ENCODE peak calls at places on chromosomes 2 and 18, in ten cellular contexts. R is M059J; I is GM04504; P is RWPE1; S is Daoy; V is iPS-NIHi11; U is stimulated activated CD4-positive, alpha-beta T cell treated with anti-CD3 and anti-CD28 coated beads, Interleukin-4, amount 100 ng/mL, for 24 hours; J is astrocyte of the hippocampus; H is SJSA1; N is ureter. O is an unnamed sample.

GRCh38 chr2:188902906-188903305 is 71.3 kb upstream of the COL3A1 start:
- DNase-seq in R (peak), I (no peak), P (peak), S (no peak), V (no peak), U (no peak), J (peak), H (peak), N (no peak), O (peak)

GRCh38 chr2:37164757-37165156 is 8.0 kb upstream of the EIF2AK2 start:
- DNase-seq in R (no peak), I (no peak), P (no peak), S (no peak), V (no peak), U (no peak), J (no peak), H (no peak), N (no peak), O (no peak)

GRCh38 chr2:223052710-223053261 is 796 bp downstream of the KCNE4 start:
- DNase-seq in R (no peak), I (no peak), P (no peak), S (peak), V (no peak), U (no peak), J (no peak), H (peak), N (no peak), O (no peak)

GRCh38 chr18:5625076-5625475 is 81.3 kb upstream of the EPB41L3 start:
- DNase-seq in R (no peak), I (no peak), P (no peak), S (no peak), V (peak), U (no peak), J (no peak), H (no peak), N (no peak), O (no peak)

GRCh38 chr2:172877826-172878225 is 142.2 kb downstream of the RAPGEF4 start:
- DNase-seq in R (peak), I (no peak), P (no peak), S (no peak), V (no peak), U (no peak), J (peak), H (no peak), N (no peak), O (peak)

GRCh38 chr2:239322414-239323086 is 78.3 kb downstream of the HDAC4 start:
- DNase-seq in R (peak), I (no peak), P (peak), S (peak), V (no peak), U (no peak), J (peak), H (peak), N (peak), O (no peak)

GRCh38 chr18:9612989-9613388 is 1.4 kb downstream of the PPP4R1 start:
- DNase-seq in R (peak), I (no peak), P (no peak), S (no peak), V (no peak), U (no peak), J (no peak), H (no peak), N (no peak), O (no peak)

GRCh38 chr2:37786854-37787253 is 115.4 kb upstream of the CDC42EP3 start:
- DNase-seq in R (no peak), I (no peak), P (peak), S (peak), V (no peak), U (no peak), J (no peak), H (no peak), N (peak), O (peak)

GRCh38 chr18:45596048-45596447 is 19.2 kb upstream of the SLC14A2 start:
- DNase-seq in R (no peak), I (no peak), P (no peak), S (no peak), V (no peak), U (no peak), J (no peak), H (no peak), N (no peak), O (no peak)

GRCh38 chr2:62375051-62375450 is 130.9 kb downstream of the TMEM17 start:
- DNase-seq in R (peak), I (no peak), P (no peak), S (no peak), V (no peak), U (no peak), J (no peak), H (no peak), N (no peak), O (no peak)

GRCh38 chr2:46210063-46210462 is 87.1 kb upstream of the EPAS1 start:
- DNase-seq in R (no peak), I (no peak), P (no peak), S (no peak), V (no peak), U (no peak), J (no peak), H (no peak), N (no peak), O (no peak)

GRCh38 chr18:58247363-58247834 is 203.4 kb downstream of the NEDD4L start:
- DNase-seq in R (no peak), I (no peak), P (no peak), S (no peak), V (no peak), U (no peak), J (peak), H (no peak), N (no peak), O (no peak)

GRCh38 chr2:78644849-78645248 is 380.7 kb upstream of the REG3G start:
- DNase-seq in R (peak), I (no peak), P (peak), S (peak), V (no peak), U (no peak), J (no peak), H (no peak), N (no peak), O (no peak)

GRCh38 chr2:32976409-32977063 is 29.8 kb downstream of the LTBP1 start:
- DNase-seq in R (no peak), I (no peak), P (no peak), S (no peak), V (no peak), U (no peak), J (no peak), H (no peak), N (no peak), O (no peak)

GRCh38 chr2:234483568-234484251 is 13.2 kb downstream of the ARL4C start:
- DNase-seq in R (peak), I (no peak), P (no peak), S (peak), V (no peak), U (peak), J (peak), H (no peak), N (no peak), O (no peak)

GRCh38 chr2:62760555-62760954 is 55.0 kb downstream of the EHBP1 start:
- DNase-seq in R (peak), I (peak), P (peak), S (peak), V (no peak), U (no peak), J (peak), H (no peak), N (no peak), O (peak)

GRCh38 chr18:40012931-40013609 is 1942.0 kb upstream of the PIK3C3 start:
- DNase-seq in R (peak), I (no peak), P (no peak), S (no peak), V (no peak), U (no peak), J (peak), H (no peak), N (no peak), O (no peak)

GRCh38 chr2:211899871-211900482 is 638.6 kb downstream of the ERBB4 start:
- DNase-seq in R (no peak), I (no peak), P (no peak), S (no peak), V (no peak), U (no peak), J (peak), H (no peak), N (no peak), O (no peak)

GRCh38 chr2:150569761-150570160 is 82.3 kb upstream of the RND3 start:
- DNase-seq in R (no peak), I (no peak), P (no peak), S (no peak), V (no peak), U (no peak), J (no peak), H (no peak), N (no peak), O (no peak)

GRCh38 chr2:238709324-238709723 is 138.6 kb upstream of the TWIST2 start:
- DNase-seq in R (no peak), I (no peak), P (no peak), S (no peak), V (no peak), U (no peak), J (no peak), H (no peak), N (no peak), O (no peak)

GRCh38 chr2:181058378-181059269 is 78.2 kb downstream of the UBE2E3 start:
- DNase-seq in R (no peak), I (no peak), P (peak), S (peak), V (peak), U (peak), J (peak), H (peak), N (no peak), O (peak)

GRCh38 chr2:24774373-24774772 is 18.8 kb downstream of the PTRHD1 start:
- DNase-seq in R (peak), I (no peak), P (no peak), S (no peak), V (no peak), U (no peak), J (no peak), H (no peak), N (no peak), O (no peak)

GRCh38 chr2:202203348-202203747 is 35.0 kb downstream of the SUMO1 start:
- DNase-seq in R (no peak), I (no peak), P (no peak), S (no peak), V (no peak), U (no peak), J (no peak), H (no peak), N (no peak), O (no peak)